ENCODE peak calls at places on chromosomes 1 and 21, in nine cellular contexts. W is heart left ventricle, G is ovary, V is A549, F is uterus, J is breast epithelium, A is spleen, R is adrenal gland, H is sigmoid colon. B is an unnamed sample.

GRCh38 chr1:31562707-31563360 is 13.5 kb upstream of the TINAGL1 start:
- DNase-seq in W (no peak), G (no peak), V (no peak), F (no peak), J (peak), A (no peak), R (no peak), H (no peak), B (no peak)

GRCh38 chr1:220213381-220213983 is 58.8 kb downstream of the RAB3GAP2 start:
- DNase-seq in W (no peak), G (no peak), V (no peak), F (no peak), J (no peak), A (no peak), R (no peak), H (no peak), B (no peak)

GRCh38 chr1:203996126-203996525 is 76.8 kb upstream of the SOX13 start:
- DNase-seq in W (no peak), G (no peak), V (no peak), F (no peak), J (peak), A (no peak), R (no peak), H (peak), B (no peak)

GRCh38 chr1:208178091-208178529 is 66.1 kb downstream of the PLXNA2 start:
- DNase-seq in W (no peak), G (no peak), V (no peak), F (no peak), J (no peak), A (no peak), R (no peak), H (no peak), B (peak)

GRCh38 chr1:172320723-172321122 is 99.8 kb upstream of the C1orf105 start:
- DNase-seq in W (peak), G (no peak), V (no peak), F (no peak), J (no peak), A (no peak), R (no peak), H (peak), B (no peak)

GRCh38 chr1:71157151-71157550 is 76.3 kb upstream of the ZRANB2 start:
- DNase-seq in W (no peak), G (no peak), V (no peak), F (no peak), J (no peak), A (no peak), R (no peak), H (no peak), B (no peak)

GRCh38 chr1:150513275-150513885 is 2.2 kb upstream of the FALEC start:
- DNase-seq in W (no peak), G (no peak), V (no peak), F (no peak), J (no peak), A (peak), R (no peak), H (no peak), B (no peak)

GRCh38 chr1:7526196-7526866 is 244.8 kb upstream of the VAMP3 start:
- DNase-seq in W (peak), G (no peak), V (no peak), F (no peak), J (no peak), A (peak), R (no peak), H (no peak), B (no peak)

GRCh38 chr1:2556277-2557145 is at the start of gene TNFRSF14:
- DNase-seq in W (peak), G (peak), V (no peak), F (peak), J (peak), A (peak), R (peak), H (peak), B (peak)

GRCh38 chr1:16189003-16189402 is 23.4 kb downstream of the ARHGEF19 start:
- DNase-seq in W (no peak), G (no peak), V (no peak), F (no peak), J (no peak), A (no peak), R (no peak), H (no peak), B (no peak)

GRCh38 chr1:213883618-213884017 is 104.2 kb upstream of the PROX1 start:
- DNase-seq in W (no peak), G (no peak), V (no peak), F (no peak), J (no peak), A (no peak), R (no peak), H (no peak), B (no peak)

GRCh38 chr1:203099121-203099520 is 13.3 kb upstream of the MYOG start:
- DNase-seq in W (no peak), G (no peak), V (no peak), F (no peak), J (no peak), A (no peak), R (no peak), H (no peak), B (no peak)

GRCh38 chr1:241639653-241640148 is 468 bp downstream of the CHML start:
- DNase-seq in W (peak), G (peak), V (peak), F (no peak), J (no peak), A (peak), R (peak), H (peak), B (peak)

GRCh38 chr1:223088713-223089240 is 54.3 kb downstream of the TLR5 start:
- DNase-seq in W (no peak), G (no peak), V (no peak), F (no peak), J (no peak), A (no peak), R (no peak), H (no peak), B (no peak)

GRCh38 chr1:44489481-44489880 is 84.4 kb downstream of the RNF220 start:
- DNase-seq in W (no peak), G (no peak), V (no peak), F (no peak), J (no peak), A (no peak), R (no peak), H (no peak), B (no peak)

GRCh38 chr1:233459470-233459945 is 132.0 kb downstream of the MAP3K21 start:
- DNase-seq in W (no peak), G (no peak), V (no peak), F (no peak), J (no peak), A (no peak), R (no peak), H (no peak), B (no peak)

GRCh38 chr1:228911225-228911624 is 175.9 kb downstream of the RHOU start:
- DNase-seq in W (no peak), G (no peak), V (no peak), F (no peak), J (no peak), A (peak), R (no peak), H (peak), B (no peak)

GRCh38 chr1:35683012-35683411 is 35.7 kb downstream of the C1orf216 start:
- DNase-seq in W (no peak), G (no peak), V (no peak), F (no peak), J (no peak), A (no peak), R (no peak), H (no peak), B (no peak)

GRCh38 chr1:167440345-167440744 is 78.0 kb downstream of the CD247 start:
- DNase-seq in W (no peak), G (no peak), V (no peak), F (no peak), J (no peak), A (no peak), R (no peak), H (no peak), B (no peak)

GRCh38 chr1:8382051-8382505 is 64.2 kb downstream of the SLC45A1 start:
- DNase-seq in W (no peak), G (no peak), V (no peak), F (no peak), J (no peak), A (no peak), R (no peak), H (no peak), B (no peak)

GRCh38 chr1:92858564-92859399 is 26.9 kb downstream of the RPL5 start:
- DNase-seq in W (no peak), G (peak), V (peak), F (peak), J (peak), A (no peak), R (peak), H (peak), B (peak)

GRCh38 chr21:45010860-45011259 is 63.5 kb upstream of the ADARB1 start:
- DNase-seq in W (peak), G (no peak), V (no peak), F (peak), J (no peak), A (peak), R (no peak), H (no peak), B (no peak)
- H3K27ac ChIP-seq in W (no peak), G (no peak), V (peak), F (no peak), J (peak), A (no peak), R (no peak), H (no peak), B (no peak)

GRCh38 chr21:25512095-25513086 is 94.9 kb downstream of the MRPL39 start:
- DNase-seq in W (peak), G (no peak), V (no peak), F (no peak), J (no peak), A (no peak), R (peak), H (no peak), B (no peak)
- TF ChIP-seq POLR2A in W (no peak), G (no peak), V (no peak), F (no peak), J (no peak), A (no peak), R (no peak), H (no peak), B (no peak)

DNA sequence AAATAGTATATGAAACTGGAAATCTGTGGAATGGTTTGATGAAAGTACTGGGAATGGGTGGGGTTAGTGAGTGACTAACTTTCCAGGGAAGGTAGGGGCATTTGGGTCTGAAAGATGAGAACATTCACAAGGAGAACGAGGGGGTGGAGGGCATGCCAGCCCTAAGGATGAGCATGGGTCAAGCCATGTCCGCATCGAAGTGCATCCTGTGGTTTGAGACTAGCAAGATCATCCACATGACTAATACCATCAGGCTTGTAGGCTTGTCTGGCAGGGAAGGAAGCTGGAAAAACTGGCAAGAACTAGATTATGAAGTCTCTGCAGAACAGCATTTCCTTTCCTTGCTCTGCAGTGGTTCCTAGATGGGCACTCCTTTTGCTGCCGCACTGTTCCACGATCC is 70.4 kb upstream of the UBE2U start:
- DNase-seq in W (no peak), G (no peak), V (peak), F (no peak), J (no peak), A (no peak), R (no peak), H (no peak), B (no peak)
- H3K27ac ChIP-seq in W (no peak), G (no peak), V (peak), F (no peak), J (no peak), A (no peak), R (no peak), H (no peak), B (no peak)

GRCh38 chr1:26168410-26169167 is at the start of gene C1orf232:
- DNase-seq in W (no peak), G (peak), V (no peak), F (no peak), J (no peak), A (no peak), R (no peak), H (no peak), B (no peak)

GRCh38 chr1:26169201-26169600 is 438 bp upstream of the C1orf232 start:
- DNase-seq in W (no peak), G (no peak), V (no peak), F (no peak), J (no peak), A (no peak), R (no peak), H (no peak), B (no peak)

GRCh38 chr1:26170472-26170821 is 739 bp downstream of the ZNF593 start:
- DNase-seq in W (no peak), G (no peak), V (no peak), F (no peak), J (no peak), A (no peak), R (no peak), H (no peak), B (no peak)

GRCh38 chr1:26171084-26172072 is at the start of gene ZNF593OS:
- DNase-seq in W (no peak), G (no peak), V (no peak), F (no peak), J (no peak), A (no peak), R (no peak), H (no peak), B (no peak)

GRCh38 chr1:26169669-26170471 is at the start of gene ZNF593:
- DNase-seq in W (peak), G (peak), V (peak), F (peak), J (peak), A (peak), R (peak), H (peak), B (peak)
- TF ChIP-seq POLR2A in W (no peak), G (peak), V (peak), F (peak), J (peak), A (no peak), R (peak), H (no peak), B (peak)

GRCh38 chr1:202090994-202091393 is 31.7 kb upstream of the GPR37L1 start:
- DNase-seq in W (no peak), G (no peak), V (no peak), F (no peak), J (no peak), A (no peak), R (no peak), H (no peak), B (no peak)

GRCh38 chr1:202088216-202088615 is 34.5 kb upstream of the GPR37L1 start:
- DNase-seq in W (no peak), G (no peak), V (no peak), F (no peak), J (no peak), A (no peak), R (peak), H (no peak), B (no peak)

GRCh38 chr1:202093856-202094255 is 28.9 kb upstream of the GPR37L1 start:
- DNase-seq in W (no peak), G (no peak), V (no peak), F (no peak), J (no peak), A (no peak), R (no peak), H (no peak), B (no peak)
- H3K27ac ChIP-seq in W (no peak), G (no peak), V (peak), F (no peak), J (no peak), A (no peak), R (no peak), H (no peak), B (no peak)

GRCh38 chr1:159077657-159077961 is 1.0 kb upstream of the AIM2 start:
- DNase-seq in W (no peak), G (no peak), V (no peak), F (no peak), J (no peak), A (no peak), R (no peak), H (no peak), B (no peak)

GRCh38 chr1:159079518-159079917 is 3.0 kb upstream of the AIM2 start:
- DNase-seq in W (no peak), G (no peak), V (no peak), F (no peak), J (no peak), A (no peak), R (no peak), H (no peak), B (no peak)

GRCh38 chr1:159076438-159076752 is 171 bp downstream of the AIM2 start:
- DNase-seq in W (no peak), G (no peak), V (no peak), F (no peak), J (no peak), A (peak), R (no peak), H (no peak), B (no peak)

GRCh38 chr1:159071970-159072582 is 4.5 kb downstream of the AIM2 start:
- DNase-seq in W (no peak), G (no peak), V (peak), F (no peak), J (no peak), A (no peak), R (no peak), H (no peak), B (no peak)

DNA sequence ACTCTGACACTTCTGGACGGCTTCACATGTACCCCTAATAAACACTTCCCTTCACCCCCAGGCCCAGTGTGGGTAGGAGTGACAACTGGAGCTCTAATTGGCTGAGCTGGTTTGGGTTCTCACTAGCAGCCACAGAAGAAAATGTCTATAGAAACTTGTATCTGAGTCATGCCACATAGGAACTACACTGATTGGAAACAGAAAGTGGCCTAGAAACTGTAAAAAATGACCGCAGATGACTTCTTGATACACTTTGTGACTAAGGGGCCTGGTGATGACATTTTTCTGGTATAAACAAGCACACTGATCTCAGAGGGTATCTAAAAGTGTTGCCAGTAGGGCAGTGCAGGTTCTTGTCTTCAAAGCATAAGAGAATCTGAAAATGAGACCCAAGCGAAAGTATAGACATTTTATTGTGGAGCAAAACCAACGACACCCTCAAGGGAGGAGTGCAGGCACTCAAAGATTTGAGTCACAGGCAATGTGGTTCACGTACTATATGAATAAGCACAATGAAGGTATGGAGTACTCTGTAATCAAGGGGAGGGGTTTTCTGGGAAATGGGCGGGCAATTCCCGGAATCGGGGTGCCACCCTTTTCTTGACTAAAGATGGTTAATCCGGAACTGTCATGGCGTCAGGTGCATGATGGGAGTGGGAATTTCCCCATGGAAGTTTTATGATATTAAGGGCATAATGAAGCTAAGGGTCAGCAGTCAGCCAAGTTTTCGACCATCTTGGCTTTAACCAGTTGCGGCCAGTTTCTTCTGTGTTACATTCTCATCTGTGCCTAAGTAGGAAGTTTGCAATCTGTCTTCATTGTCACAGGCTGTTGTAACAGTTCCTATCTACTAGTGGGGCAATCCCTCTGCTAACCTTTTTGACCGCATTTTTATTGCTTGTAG is at the start of gene AIM2:
- DNase-seq in W (no peak), G (no peak), V (no peak), F (no peak), J (no peak), A (peak), R (no peak), H (no peak), B (no peak)
- TF ChIP-seq POLR2A in W (no peak), G (no peak), V (no peak), F (no peak), J (no peak), A (no peak), R (no peak), H (no peak), B (no peak)

GRCh38 chr1:209435654-209436566 is 147.6 kb upstream of the CAMK1G start:
- DNase-seq in W (peak), G (peak), V (peak), F (peak), J (peak), A (no peak), R (peak), H (peak), B (peak)
- H3K27ac ChIP-seq in W (no peak), G (no peak), V (peak), F (peak), J (peak), A (no peak), R (no peak), H (no peak), B (peak)

GRCh38 chr21:42061195-42061865 is 9.8 kb upstream of the UMODL1 start:
- DNase-seq in W (peak), G (no peak), V (no peak), F (no peak), J (no peak), A (peak), R (no peak), H (peak), B (no peak)

GRCh38 chr21:42063578-42064521 is 7.3 kb upstream of the UMODL1 start:
- DNase-seq in W (peak), G (no peak), V (no peak), F (no peak), J (no peak), A (peak), R (peak), H (no peak), B (peak)

GRCh38 chr21:42063206-42063577 is 7.9 kb upstream of the UMODL1 start:
- DNase-seq in W (peak), G (no peak), V (no peak), F (no peak), J (no peak), A (peak), R (no peak), H (no peak), B (no peak)

GRCh38 chr21:42061866-42062542 is 9.1 kb upstream of the UMODL1 start:
- DNase-seq in W (no peak), G (no peak), V (no peak), F (no peak), J (no peak), A (peak), R (no peak), H (no peak), B (no peak)

DNA sequence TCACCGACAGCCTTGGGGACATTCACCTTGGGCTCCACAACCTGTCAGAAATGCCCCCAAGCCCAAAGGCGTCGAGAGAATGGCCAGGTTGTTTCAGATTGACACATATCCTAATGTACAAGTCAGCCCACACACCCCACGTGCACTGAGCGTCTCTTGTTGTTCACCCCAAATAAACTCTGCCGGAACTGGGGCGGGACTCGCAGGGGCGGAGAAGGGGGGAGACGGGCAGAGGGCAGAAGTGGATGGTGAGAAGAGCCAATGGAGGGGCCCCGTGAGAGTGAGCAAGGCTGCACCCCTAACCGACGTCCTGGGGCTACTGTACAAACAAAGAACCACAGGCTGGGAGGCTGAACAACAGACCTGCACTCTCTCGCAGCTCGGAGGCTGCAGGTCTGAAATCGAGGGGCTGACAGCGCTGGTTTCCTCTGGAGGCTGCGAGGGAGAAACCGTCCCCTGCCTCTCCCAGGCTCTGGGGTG is 8.5 kb upstream of the UMODL1 start:
- DNase-seq in W (peak), G (no peak), V (no peak), F (no peak), J (peak), A (peak), R (no peak), H (no peak), B (no peak)
- TF ChIP-seq POLR2A in W (no peak), G (no peak), V (no peak), F (no peak), J (no peak), A (no peak), R (no peak), H (no peak), B (no peak)

B was measured in prostate gland.